ENCODE peak calls at places on chromosomes 11 and 22, in ten cellular contexts. K is astrocyte, U is substantia nigra, F is cardiac muscle cell, V is prostate gland, O is endothelial cell of umbilical vein, A is A549, B is lower lobe of right lung, S is heart left ventricle, R is dorsolateral prefrontal cortex. Q is an unnamed sample.

GRCh38 chr22:20561882-20562281 is 54.5 kb downstream of the MED15 start:
- DNase-seq in F (no peak), K (no peak), B (no peak), U (no peak), V (no peak), O (no peak), A (no peak), S (no peak), R (no peak), Q (no peak)

GRCh38 chr11:91173701-91174100 is 950.9 kb upstream of the CHORDC1 start:
- DNase-seq in F (no peak), R (no peak), B (no peak), A (no peak), S (no peak), U (no peak), K (peak), O (no peak), V (no peak), Q (no peak)

GRCh38 chr11:36510567-36511020 is 522 bp upstream of the TRAF6 start:
- DNase-seq in U (no peak), K (peak), S (no peak), F (peak), V (no peak), O (no peak), R (no peak), B (no peak), A (no peak), Q (no peak)

GRCh38 chr11:46050652-46051051 is 70.6 kb downstream of the PHF21A start:
- DNase-seq in B (no peak), V (no peak), F (no peak), A (no peak), K (no peak), S (no peak), R (no peak), U (no peak), O (no peak), Q (no peak)

GRCh38 chr11:68684385-68685356 is at the start of gene GAL:
- DNase-seq in U (no peak), K (no peak), A (no peak), F (no peak), S (no peak), R (no peak), O (no peak), V (no peak), B (no peak), Q (no peak)

GRCh38 chr11:128802358-128802981 is 64.6 kb downstream of the KCNJ1 start:
- DNase-seq in F (peak), B (no peak), K (no peak), S (no peak), R (no peak), V (no peak), A (peak), O (peak), U (no peak), Q (peak)

GRCh38 chr11:65644837-65645236 is 6.9 kb downstream of the SIPA1 start:
- DNase-seq in V (no peak), R (no peak), A (no peak), B (no peak), K (no peak), O (no peak), U (no peak), F (no peak), S (no peak), Q (no peak)

GRCh38 chr11:36948445-36949171 is 350.6 kb upstream of the RAG2 start:
- DNase-seq in A (no peak), B (no peak), S (no peak), K (no peak), O (no peak), V (no peak), R (no peak), F (peak), U (no peak), Q (no peak)

GRCh38 chr22:29342577-29343312 is 27.2 kb upstream of the RASL10A start:
- DNase-seq in F (no peak), U (no peak), O (no peak), V (peak), K (no peak), R (no peak), A (no peak), S (peak), B (no peak), Q (peak)

GRCh38 chr22:42918500-42918899 is 61.4 kb upstream of the ARFGAP3 start:
- DNase-seq in U (no peak), R (no peak), A (no peak), B (no peak), S (peak), V (peak), K (no peak), O (no peak), F (no peak), Q (no peak)

GRCh38 chr11:130464289-130464812 is 15.9 kb downstream of the ADAMTS15 start:
- DNase-seq in R (no peak), B (no peak), A (no peak), S (no peak), K (peak), V (no peak), O (no peak), U (no peak), F (peak), Q (no peak)

GRCh38 chr22:20803696-20804324 is 29.9 kb downstream of the SERPIND1 start:
- DNase-seq in A (peak), B (no peak), K (no peak), F (peak), U (peak), S (peak), V (no peak), R (peak), O (peak), Q (peak)

GRCh38 chr22:18044548-18045271 is 20.3 kb upstream of the MICAL3 start:
- DNase-seq in U (peak), B (no peak), F (peak), S (peak), K (peak), A (no peak), O (no peak), V (no peak), R (peak), Q (peak)

GRCh38 chr22:31206896-31207687 is 5.0 kb upstream of the LIMK2 start:
- DNase-seq in A (no peak), O (no peak), S (peak), F (no peak), U (peak), V (peak), B (peak), K (no peak), R (no peak), Q (no peak)

GRCh38 chr11:122977455-122978302 is 4.0 kb downstream of the BSX start:
- DNase-seq in B (no peak), S (no peak), R (no peak), K (no peak), A (no peak), V (no peak), F (no peak), O (no peak), U (no peak), Q (no peak)

DNA sequence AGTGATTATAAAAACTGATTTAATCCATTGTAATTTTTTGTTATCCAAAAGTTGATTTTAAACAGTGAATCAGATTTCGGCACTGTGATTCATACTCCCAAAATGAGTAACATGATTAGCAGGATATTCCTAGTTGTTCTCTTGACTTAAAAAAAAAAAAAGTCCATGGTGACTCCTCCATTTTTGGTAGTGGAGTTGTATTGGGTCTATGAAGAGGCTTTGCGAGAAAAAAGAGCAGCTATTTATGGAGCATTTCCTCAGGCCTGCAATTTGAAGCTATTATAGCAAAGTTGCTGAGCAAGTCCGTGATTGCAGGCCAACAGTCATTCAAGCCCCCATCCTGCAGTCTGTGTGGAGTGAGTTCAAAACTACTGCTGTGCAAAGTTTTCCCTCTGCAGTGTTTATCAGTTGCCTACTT is 28.8 kb downstream of the YAP1 start:
- DNase-seq in U (no peak), S (no peak), A (no peak), R (no peak), O (peak), F (peak), K (peak), V (no peak), B (no peak), Q (no peak)
- H3K27ac ChIP-seq in U (no peak), S (no peak), A (no peak), R (no peak), O (no peak), F (peak), K (peak), V (no peak), B (no peak), Q (no peak)

DNA sequence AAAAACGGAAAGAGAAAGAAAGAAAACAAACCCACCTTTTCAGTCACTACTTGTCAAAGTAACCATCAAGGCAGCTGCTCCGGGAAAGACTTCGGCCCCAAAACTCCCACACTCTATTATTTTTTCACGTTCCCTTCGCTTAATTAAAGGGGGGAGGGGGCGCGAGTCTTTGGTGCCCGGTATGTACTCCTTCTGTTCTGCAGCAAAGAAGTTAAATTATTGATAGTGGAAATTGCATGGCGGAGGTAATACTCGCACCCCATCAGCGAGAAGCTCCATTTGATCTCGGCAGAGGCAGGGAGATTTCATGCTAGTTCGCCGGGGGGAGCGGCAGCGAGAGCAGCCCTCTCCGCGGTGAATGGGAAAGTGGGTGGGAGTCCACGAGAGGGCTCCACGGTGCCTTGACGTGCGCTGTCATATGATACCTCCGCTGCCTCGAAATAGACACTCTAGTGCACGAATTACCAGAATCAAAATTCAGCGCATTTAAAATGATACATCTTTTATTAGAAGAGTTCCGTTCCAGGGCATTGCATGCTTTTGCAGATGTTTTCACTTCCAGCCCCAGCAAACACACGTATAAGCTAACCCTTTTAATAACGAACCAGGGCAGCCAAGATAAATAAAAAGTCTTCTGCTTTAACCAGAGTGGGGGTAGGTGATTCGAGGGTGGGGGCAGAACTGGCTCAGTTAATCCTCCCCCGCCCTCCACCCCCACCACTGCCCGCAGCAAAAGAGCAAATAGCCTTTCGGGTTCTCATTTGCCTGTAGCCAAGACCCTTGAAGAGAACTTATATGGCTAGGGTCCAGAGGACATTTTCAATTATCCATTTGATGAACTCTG is 1.2 kb upstream of the BDNF start:
- DNase-seq in F (peak), S (peak), K (peak), V (no peak), O (peak), A (peak), B (no peak), U (peak), R (peak), Q (peak)
- H3K27ac ChIP-seq in F (no peak), S (no peak), K (peak), V (no peak), O (no peak), A (peak), B (no peak), U (no peak), R (no peak), Q (no peak)

DNA sequence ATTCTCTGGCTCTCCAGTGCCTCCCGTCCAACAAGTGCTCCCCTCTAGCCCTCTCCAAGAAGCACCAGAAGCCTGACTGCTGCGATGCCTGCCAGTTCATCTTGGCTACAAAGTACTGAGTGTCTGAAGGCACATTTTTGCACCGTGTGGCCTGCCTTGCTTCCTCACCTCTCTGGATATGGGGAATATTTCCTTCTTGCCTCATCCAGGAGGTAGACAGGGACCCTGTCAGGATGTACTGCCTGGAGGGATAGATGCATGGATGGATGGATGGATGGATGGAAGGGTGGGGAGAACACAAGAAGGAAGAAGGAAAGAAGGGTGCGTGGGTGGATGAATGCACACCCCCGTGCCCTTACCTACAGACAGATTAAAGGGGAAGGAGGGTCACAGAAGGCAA is 27.6 kb downstream of the KCTD17 start:
- DNase-seq in F (no peak), B (no peak), V (no peak), R (no peak), S (no peak), K (no peak), U (no peak), A (no peak), O (no peak), Q (no peak)
- H3K27ac ChIP-seq in F (no peak), B (no peak), V (no peak), R (no peak), S (no peak), K (no peak), U (no peak), A (no peak), O (peak), Q (no peak)

DNA sequence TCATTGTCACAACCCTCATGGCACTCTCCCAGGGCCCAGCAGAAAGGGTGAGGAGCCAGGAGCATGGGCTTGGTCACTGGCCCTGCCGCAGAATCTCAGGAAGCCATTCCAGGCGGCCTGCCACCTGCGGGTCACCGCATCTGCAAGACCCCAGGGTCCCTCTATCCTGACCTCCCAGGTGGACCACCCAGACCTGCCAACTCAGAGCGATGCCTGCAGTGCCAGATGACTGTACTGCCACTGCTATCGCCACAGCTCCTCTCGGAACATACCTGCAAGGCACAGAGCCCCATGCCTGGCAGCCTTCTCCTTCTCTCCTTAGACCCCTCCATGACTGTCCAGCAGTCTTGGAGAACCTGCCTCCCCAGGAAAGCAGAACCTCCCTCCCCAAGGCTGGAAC is 26.4 kb upstream of the ELFN2 start:
- DNase-seq in R (no peak), A (no peak), S (no peak), B (no peak), F (no peak), O (no peak), K (no peak), U (no peak), V (no peak), Q (no peak)
- H3K27ac ChIP-seq in R (no peak), A (peak), S (no peak), B (no peak), F (no peak), O (peak), K (no peak), U (no peak), V (no peak), Q (no peak)